ENCODE peak calls at places on chromosomes 16 and 17, in five cellular contexts. One of them, this sample, is unnamed.

GRCh38 chr17:48559609-48560451 is 14.9 kb upstream of the HOXB2 start:
- DNase-seq in adipocyte: no peak
- DNase-seq in H4: no peak
- DNase-seq in T-helper 9 cell: no peak
- DNase-seq in stimulated activated CD8-positive, alpha-beta memory T cell treated with anti-CD3 and anti-CD28 coated beads, Interleukin-7, amount 100 ng/mL, for 48 hours: no peak
- DNase-seq in this sample: no peak

GRCh38 chr16:48421741-48422140 is 36.5 kb upstream of the SIAH1 start:
- DNase-seq in adipocyte: no peak
- DNase-seq in H4: no peak
- DNase-seq in T-helper 9 cell: no peak
- DNase-seq in stimulated activated CD8-positive, alpha-beta memory T cell treated with anti-CD3 and anti-CD28 coated beads, Interleukin-7, amount 100 ng/mL, for 48 hours: no peak
- DNase-seq in this sample: no peak

GRCh38 chr17:77235370-77236080 is 94.8 kb downstream of the SEC14L1 start:
- DNase-seq in adipocyte: peak; percentile 52
- DNase-seq in H4: peak; percentile 89
- DNase-seq in T-helper 9 cell: no peak
- DNase-seq in stimulated activated CD8-positive, alpha-beta memory T cell treated with anti-CD3 and anti-CD28 coated beads, Interleukin-7, amount 100 ng/mL, for 48 hours: no peak
- DNase-seq in this sample: peak; percentile 37

GRCh38 chr17:29687601-29688000 is 64.9 kb upstream of the CORO6 start:
- DNase-seq in adipocyte: no peak
- DNase-seq in H4: no peak
- DNase-seq in T-helper 9 cell: no peak
- DNase-seq in stimulated activated CD8-positive, alpha-beta memory T cell treated with anti-CD3 and anti-CD28 coated beads, Interleukin-7, amount 100 ng/mL, for 48 hours: no peak
- DNase-seq in this sample: no peak

GRCh38 chr17:82566129-82566995 is 46.8 kb downstream of the FOXK2 start:
- DNase-seq in adipocyte: no peak
- DNase-seq in H4: no peak
- DNase-seq in T-helper 9 cell: no peak
- DNase-seq in stimulated activated CD8-positive, alpha-beta memory T cell treated with anti-CD3 and anti-CD28 coated beads, Interleukin-7, amount 100 ng/mL, for 48 hours: no peak
- DNase-seq in this sample: no peak

GRCh38 chr17:48617515-48618365 is 2.6 kb upstream of the HOXB8 start:
- DNase-seq in adipocyte: no peak
- DNase-seq in H4: no peak
- DNase-seq in T-helper 9 cell: no peak
- DNase-seq in stimulated activated CD8-positive, alpha-beta memory T cell treated with anti-CD3 and anti-CD28 coated beads, Interleukin-7, amount 100 ng/mL, for 48 hours: no peak
- DNase-seq in this sample: no peak

GRCh38 chr17:57869599-57870282 is 19.9 kb upstream of the MRPS23 start:
- DNase-seq in adipocyte: peak; percentile 84
- DNase-seq in H4: peak; percentile 77
- DNase-seq in T-helper 9 cell: no peak
- DNase-seq in stimulated activated CD8-positive, alpha-beta memory T cell treated with anti-CD3 and anti-CD28 coated beads, Interleukin-7, amount 100 ng/mL, for 48 hours: no peak
- DNase-seq in this sample: peak; percentile 53

GRCh38 chr16:23134274-23134673 is 15.0 kb downstream of the USP31 start:
- DNase-seq in adipocyte: no peak
- DNase-seq in H4: no peak
- DNase-seq in T-helper 9 cell: no peak
- DNase-seq in stimulated activated CD8-positive, alpha-beta memory T cell treated with anti-CD3 and anti-CD28 coated beads, Interleukin-7, amount 100 ng/mL, for 48 hours: no peak
- DNase-seq in this sample: no peak

GRCh38 chr17:35548213-35548810 is 10.8 kb upstream of the SLFN12L start:
- DNase-seq in adipocyte: no peak
- DNase-seq in H4: no peak
- DNase-seq in T-helper 9 cell: no peak
- DNase-seq in stimulated activated CD8-positive, alpha-beta memory T cell treated with anti-CD3 and anti-CD28 coated beads, Interleukin-7, amount 100 ng/mL, for 48 hours: no peak
- DNase-seq in this sample: no peak

GRCh38 chr17:78981010-78981888 is 1.5 kb upstream of the LGALS3BP start:
- DNase-seq in adipocyte: no peak
- DNase-seq in H4: no peak
- DNase-seq in T-helper 9 cell: no peak
- DNase-seq in stimulated activated CD8-positive, alpha-beta memory T cell treated with anti-CD3 and anti-CD28 coated beads, Interleukin-7, amount 100 ng/mL, for 48 hours: no peak
- DNase-seq in this sample: no peak

GRCh38 chr16:10362077-10362863 is 23.6 kb upstream of the ATF7IP2 start:
- DNase-seq in adipocyte: no peak
- DNase-seq in H4: no peak
- DNase-seq in T-helper 9 cell: no peak
- DNase-seq in stimulated activated CD8-positive, alpha-beta memory T cell treated with anti-CD3 and anti-CD28 coated beads, Interleukin-7, amount 100 ng/mL, for 48 hours: no peak
- DNase-seq in this sample: no peak